ENCODE peak calls at places on chromosomes 1 and 21, in seven cellular contexts. V, I, Y, J, M, H and S are unnamed samples.

GRCh38 chr1:151828931-151829330 is 2.7 kb downstream of the RORC start:
- DNase-seq in M (no peak), H (no peak), J (no peak), I (no peak), V (no peak), Y (peak), S (peak)

GRCh38 chr21:27759820-27760219 is 792.9 kb upstream of the ADAMTS5 start:
- DNase-seq in V (no peak), J (no peak), H (no peak), M (no peak), I (no peak), Y (no peak), S (no peak)

GRCh38 chr1:38138498-38139233 is 92.1 kb upstream of the POU3F1 start:
- DNase-seq in I (no peak), Y (no peak), V (peak), H (no peak), J (peak), M (no peak), S (no peak)

GRCh38 chr1:19338323-19338762 is 26.2 kb downstream of the SLC66A1 start:
- DNase-seq in J (peak), V (no peak), H (no peak), I (peak), M (peak), Y (no peak), S (peak)

GRCh38 chr21:28615276-28615675 is 377.4 kb downstream of the LTN1 start:
- DNase-seq in J (no peak), I (no peak), Y (no peak), H (no peak), M (no peak), V (no peak), S (no peak)

GRCh38 chr1:163084330-163084729 is 15.2 kb downstream of the RGS4 start:
- DNase-seq in Y (no peak), V (no peak), I (no peak), J (no peak), H (no peak), M (no peak), S (no peak)

GRCh38 chr1:171998711-171999110 is 157.4 kb downstream of the DNM3 start:
- DNase-seq in H (no peak), Y (no peak), M (no peak), V (no peak), I (no peak), J (no peak), S (no peak)

GRCh38 chr1:237672748-237673147 is 218.0 kb downstream of the ZP4 start:
- DNase-seq in J (no peak), V (no peak), H (no peak), M (no peak), Y (no peak), I (no peak), S (no peak)

GRCh38 chr1:75855010-75855409 is 58.3 kb downstream of the MSH4 start:
- DNase-seq in M (no peak), I (no peak), J (peak), Y (no peak), V (peak), H (no peak), S (no peak)

GRCh38 chr1:61344711-61345110 is 262.4 kb downstream of the NFIA start:
- DNase-seq in I (no peak), H (no peak), V (no peak), M (no peak), Y (no peak), J (no peak), S (no peak)

GRCh38 chr1:24946861-24947658 is 17.0 kb upstream of the RUNX3 start:
- DNase-seq in Y (no peak), I (no peak), J (peak), V (no peak), H (peak), M (no peak), S (no peak)

GRCh38 chr1:24951337-24951736 is 21.3 kb upstream of the RUNX3 start:
- DNase-seq in V (no peak), H (no peak), J (no peak), Y (no peak), M (no peak), I (no peak), S (no peak)

GRCh38 chr1:24949331-24949881 is 19.3 kb upstream of the RUNX3 start:
- DNase-seq in I (no peak), Y (no peak), H (no peak), J (peak), V (no peak), M (no peak), S (no peak)

GRCh38 chr1:24945354-24946326 is 15.6 kb upstream of the RUNX3 start:
- DNase-seq in J (no peak), H (no peak), V (no peak), I (no peak), Y (no peak), M (no peak), S (no peak)

DNA sequence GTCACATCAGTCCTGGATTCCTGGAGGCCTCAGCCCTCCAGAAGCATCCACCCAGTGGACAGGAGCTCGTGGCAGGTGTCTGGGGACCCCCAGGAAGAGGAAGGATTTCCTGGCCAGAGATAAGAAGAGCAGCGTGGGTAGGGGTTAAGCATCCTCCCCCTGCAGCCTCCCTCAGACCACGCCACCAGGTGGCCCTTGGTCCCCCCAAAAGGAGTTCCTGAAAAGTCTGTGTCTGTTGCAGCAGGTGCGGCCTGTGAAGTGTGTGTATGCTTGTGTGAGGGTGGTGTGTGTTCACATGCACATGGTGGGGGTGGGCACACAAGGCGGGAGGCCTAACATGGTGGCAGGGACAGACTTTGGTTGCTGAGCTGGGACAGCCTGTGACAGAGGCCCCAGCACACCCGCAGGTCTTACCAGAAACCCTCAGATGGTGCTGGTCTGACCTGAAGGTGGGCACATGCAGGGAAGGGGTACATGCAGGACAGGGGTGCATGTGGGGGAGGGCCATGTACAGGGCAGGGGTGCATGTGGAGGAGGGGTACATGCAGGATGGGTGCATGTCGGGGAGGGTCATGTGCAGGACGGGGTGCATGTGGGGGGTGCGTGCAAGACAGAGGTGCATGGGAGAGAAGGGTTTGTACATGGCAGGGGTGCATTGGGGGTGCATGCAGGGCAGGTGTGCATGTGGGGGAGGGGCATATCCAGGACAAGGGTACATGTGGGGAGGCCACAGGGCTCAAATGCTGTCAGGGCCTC is 18.2 kb upstream of the RUNX3 start:
- DNase-seq in V (no peak), J (no peak), M (no peak), H (no peak), Y (no peak), I (no peak), S (no peak)
- TF ChIP-seq SP1 in V (no peak), J (no peak), M (no peak), H (no peak), Y (no peak), I (no peak), S (no peak)

DNA sequence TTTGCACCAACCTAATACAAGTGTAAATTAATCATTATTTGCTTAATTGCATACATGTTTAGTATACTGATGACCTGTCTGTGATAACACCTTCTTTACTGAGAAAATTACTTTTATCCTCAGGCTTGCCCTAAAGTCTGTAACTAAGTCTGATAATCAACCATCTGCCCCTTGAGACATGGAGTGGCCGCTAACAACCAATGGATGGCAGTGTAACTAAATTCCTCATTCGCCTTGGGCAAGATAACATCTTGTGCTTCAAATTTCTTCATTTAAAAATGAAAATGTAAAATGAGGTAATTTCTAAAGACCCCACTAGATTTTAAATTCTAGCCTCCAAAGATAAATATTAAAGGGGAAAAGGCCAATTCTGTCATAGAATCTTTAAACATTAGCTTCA is 85.1 kb downstream of the ENAH start:
- DNase-seq in M (no peak), I (peak), J (peak), V (no peak), Y (no peak), H (no peak), S (no peak)
- TF ChIP-seq SP1 in M (no peak), I (no peak), J (no peak), V (no peak), Y (no peak), H (no peak), S (no peak)

DNA sequence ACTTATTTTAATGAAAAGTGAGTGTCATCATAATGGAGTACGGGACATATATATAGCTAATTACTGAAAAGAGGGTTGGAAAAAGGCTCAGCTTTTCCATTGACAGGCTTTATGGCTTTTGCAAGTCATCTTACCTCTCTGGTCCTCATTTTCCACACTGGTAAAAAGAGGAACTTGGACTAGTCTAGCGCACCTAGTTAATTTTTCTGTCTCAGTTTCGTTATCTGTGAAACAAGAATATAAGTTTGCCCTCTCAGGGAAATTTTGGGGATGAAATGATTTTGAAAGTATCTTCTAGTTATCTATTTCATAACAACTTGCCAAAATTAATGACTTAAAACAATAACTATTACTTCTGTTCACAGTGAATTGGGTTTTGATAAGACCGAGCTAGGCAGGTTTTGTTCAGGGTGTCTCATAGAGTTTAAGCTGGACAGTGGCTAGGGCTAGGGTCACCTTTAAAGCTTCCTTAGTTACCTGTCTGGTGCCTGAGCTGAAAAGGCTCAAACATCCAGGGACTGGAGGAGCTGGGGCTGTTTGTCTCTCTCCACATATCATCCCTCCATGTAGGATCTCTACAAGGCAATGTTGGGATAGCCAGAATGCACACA is 91.7 kb downstream of the TYW3 start:
- DNase-seq in V (no peak), I (no peak), J (no peak), Y (no peak), M (no peak), H (no peak), S (no peak)
- TF ChIP-seq SP1 in V (no peak), I (no peak), J (no peak), Y (no peak), M (no peak), H (no peak), S (no peak)

GRCh38 chr1:5822726-5823125 is 169.5 kb downstream of the NPHP4 start:
- DNase-seq in Y (no peak), I (no peak), J (no peak), V (no peak), M (no peak), H (no peak), S (no peak)
- TF ChIP-seq SP1 in Y (no peak), I (no peak), J (no peak), V (no peak), M (no peak), H (no peak), S (no peak)

DNA sequence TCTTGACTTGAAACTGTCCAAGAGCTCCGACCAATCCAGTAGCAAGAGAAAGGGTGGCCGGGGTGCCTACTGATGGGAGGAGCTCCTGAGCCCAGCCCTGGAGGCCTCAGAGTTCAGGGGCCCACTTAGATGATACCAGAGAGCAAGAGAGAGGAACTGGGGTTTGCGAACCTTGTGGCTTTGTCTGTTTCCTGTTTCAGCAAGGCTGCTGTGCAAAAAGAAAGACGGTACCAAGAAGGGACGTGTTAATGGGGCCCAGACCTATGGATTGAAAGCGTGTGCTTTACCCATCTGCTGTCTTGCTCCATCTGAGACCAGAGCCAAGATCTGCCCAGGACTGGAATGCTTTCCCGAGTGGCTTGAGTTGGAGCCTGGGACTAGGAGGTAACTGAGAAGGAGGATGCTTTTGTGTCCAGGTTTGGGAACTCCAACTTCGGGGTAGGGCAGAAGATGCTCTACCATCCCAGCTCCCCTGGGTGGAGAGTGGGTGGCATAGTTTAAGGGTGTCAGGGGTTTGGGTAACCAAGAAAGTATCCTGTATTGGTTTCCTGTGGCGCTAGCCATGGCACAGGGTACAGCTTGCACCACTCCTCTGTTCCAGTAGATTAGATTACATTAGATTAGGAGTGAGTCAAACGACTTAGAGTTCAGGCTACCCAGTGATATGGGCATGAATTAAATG is at the start of gene TRAF3IP3:
- DNase-seq in I (no peak), Y (no peak), J (no peak), V (no peak), M (no peak), H (peak), S (no peak)
- TF ChIP-seq SP1 in I (no peak), Y (no peak), J (no peak), V (no peak), M (no peak), H (peak), S (no peak)

GRCh38 chr1:39268112-39268581 is 63.7 kb downstream of the MACF1 start:
- DNase-seq in I (peak), V (no peak), H (no peak), Y (no peak), M (no peak), J (no peak), S (peak)
- TF ChIP-seq SP1 in I (no peak), V (no peak), H (no peak), Y (no peak), M (no peak), J (no peak), S (no peak)

GRCh38 chr1:80365634-80366033 is 1359.1 kb upstream of the ADGRL4 start:
- DNase-seq in H (no peak), V (no peak), Y (no peak), M (no peak), J (no peak), I (no peak), S (no peak)
- TF ChIP-seq SP1 in H (no peak), V (no peak), Y (no peak), M (no peak), J (no peak), I (no peak), S (no peak)

DNA sequence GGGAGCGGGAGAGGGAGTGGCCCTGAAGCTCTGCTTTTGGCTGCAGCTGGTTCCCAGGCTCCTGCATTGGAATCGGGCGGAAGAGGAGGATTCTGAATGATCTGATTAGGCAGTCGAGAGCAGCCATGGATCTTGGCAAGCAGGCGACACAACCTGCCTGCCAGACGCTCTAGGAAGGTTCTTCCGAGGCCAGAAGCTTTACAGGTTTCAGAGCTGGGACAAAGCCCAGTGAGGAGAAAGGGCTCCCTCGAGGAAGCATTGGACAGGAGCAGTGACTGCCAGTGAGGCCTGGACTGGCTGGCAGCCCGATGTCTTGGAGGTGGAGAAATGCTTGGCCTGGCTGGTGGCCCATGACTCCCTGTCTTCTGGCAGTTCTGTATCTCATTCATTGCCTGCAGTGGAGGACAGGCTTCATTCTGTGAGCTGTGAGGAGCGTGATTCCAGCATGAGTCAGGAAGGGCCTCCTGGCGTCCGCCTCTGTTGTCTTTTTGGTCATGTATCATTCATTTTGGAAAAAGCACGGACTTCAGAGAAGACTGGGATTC is 132.7 kb upstream of the IPO9 start:
- DNase-seq in J (no peak), V (no peak), M (no peak), I (no peak), H (no peak), Y (no peak), S (no peak)
- TF ChIP-seq SP1 in J (no peak), V (no peak), M (no peak), I (no peak), H (no peak), Y (no peak), S (no peak)